ENCODE peak calls at places on chromosomes 7 and 10, in four cellular contexts. One of them, this sample, is unnamed.

GRCh38 chr10:132941640-132942051 is 724 bp downstream of the CFAP46 start:
- DNase-seq in heart left ventricle: no peak
- DNase-seq in fibroblast of pulmonary artery: no peak
- DNase-seq in CD4-positive, alpha-beta T cell: no peak
- DNase-seq in this sample: no peak

GRCh38 chr10:48557511-48558123 is 47.3 kb downstream of the ARHGAP22 start:
- DNase-seq in heart left ventricle: no peak
- DNase-seq in CD4-positive, alpha-beta T cell: no peak
- DNase-seq in fibroblast of pulmonary artery: no peak
- DNase-seq in this sample: no peak

GRCh38 chr7:98913026-98913425 is 34.7 kb downstream of the TRRAP start:
- DNase-seq in heart left ventricle: no peak
- DNase-seq in CD4-positive, alpha-beta T cell: no peak
- DNase-seq in fibroblast of pulmonary artery: no peak
- DNase-seq in this sample: no peak

GRCh38 chr7:139570119-139570518 is 46.6 kb downstream of the CLEC2L start:
- DNase-seq in fibroblast of pulmonary artery: no peak
- DNase-seq in CD4-positive, alpha-beta T cell: no peak
- DNase-seq in heart left ventricle: no peak
- DNase-seq in this sample: no peak

GRCh38 chr7:71272509-71273214 is 140.7 kb downstream of the GALNT17 start:
- DNase-seq in fibroblast of pulmonary artery: no peak
- DNase-seq in heart left ventricle: peak
- DNase-seq in CD4-positive, alpha-beta T cell: no peak
- DNase-seq in this sample: no peak

GRCh38 chr7:151310578-151310977 is 31.0 kb upstream of the NUB1 start:
- DNase-seq in fibroblast of pulmonary artery: peak
- DNase-seq in heart left ventricle: no peak
- DNase-seq in CD4-positive, alpha-beta T cell: no peak
- DNase-seq in this sample: no peak

GRCh38 chr7:80640841-80641240 is 2.4 kb downstream of the CD36 start:
- DNase-seq in heart left ventricle: no peak
- DNase-seq in fibroblast of pulmonary artery: peak
- DNase-seq in CD4-positive, alpha-beta T cell: no peak
- DNase-seq in this sample: no peak

GRCh38 chr10:115972426-115972825 is 300.6 kb downstream of the GFRA1 start:
- DNase-seq in heart left ventricle: no peak
- DNase-seq in CD4-positive, alpha-beta T cell: no peak
- DNase-seq in fibroblast of pulmonary artery: no peak
- DNase-seq in this sample: no peak

GRCh38 chr7:131745645-131746248 is 189.3 kb upstream of the PODXL start:
- DNase-seq in fibroblast of pulmonary artery: peak
- DNase-seq in CD4-positive, alpha-beta T cell: no peak
- DNase-seq in heart left ventricle: peak
- DNase-seq in this sample: no peak

GRCh38 chr10:25805986-25806385 is 128.0 kb upstream of the MYO3A start:
- DNase-seq in CD4-positive, alpha-beta T cell: no peak
- DNase-seq in fibroblast of pulmonary artery: no peak
- DNase-seq in heart left ventricle: no peak
- DNase-seq in this sample: no peak

GRCh38 chr10:125820705-125821104 is 2.4 kb downstream of the UROS start:
- DNase-seq in heart left ventricle: no peak
- DNase-seq in fibroblast of pulmonary artery: no peak
- DNase-seq in CD4-positive, alpha-beta T cell: no peak
- DNase-seq in this sample: no peak

GRCh38 chr7:46123-46829 is 146.1 kb upstream of the FAM20C start:
- DNase-seq in fibroblast of pulmonary artery: no peak
- DNase-seq in heart left ventricle: no peak
- DNase-seq in CD4-positive, alpha-beta T cell: no peak
- DNase-seq in this sample: no peak

GRCh38 chr7:103106336-103107070 is 31.6 kb downstream of the ARMC10 start:
- DNase-seq in fibroblast of pulmonary artery: no peak
- DNase-seq in heart left ventricle: no peak
- DNase-seq in CD4-positive, alpha-beta T cell: no peak
- DNase-seq in this sample: no peak

GRCh38 chr7:65295409-65295808 is 78.2 kb upstream of the ZNF92 start:
- DNase-seq in fibroblast of pulmonary artery: no peak
- DNase-seq in CD4-positive, alpha-beta T cell: no peak
- DNase-seq in heart left ventricle: no peak
- DNase-seq in this sample: no peak

GRCh38 chr7:5754981-5755599 is 26.4 kb downstream of the RNF216 start:
- DNase-seq in CD4-positive, alpha-beta T cell: no peak
- DNase-seq in fibroblast of pulmonary artery: no peak
- DNase-seq in heart left ventricle: no peak
- DNase-seq in this sample: no peak

GRCh38 chr10:70774810-70775678 is 10.1 kb downstream of the TBATA start:
- DNase-seq in fibroblast of pulmonary artery: no peak
- DNase-seq in heart left ventricle: no peak
- DNase-seq in CD4-positive, alpha-beta T cell: no peak
- DNase-seq in this sample: no peak

GRCh38 chr10:24962998-24963397 is 10.6 kb upstream of the PRTFDC1 start:
- DNase-seq in fibroblast of pulmonary artery: peak
- DNase-seq in CD4-positive, alpha-beta T cell: no peak
- DNase-seq in heart left ventricle: no peak
- DNase-seq in this sample: no peak

GRCh38 chr10:48404646-48405045 is 98.2 kb downstream of the MAPK8 start:
- DNase-seq in CD4-positive, alpha-beta T cell: no peak
- DNase-seq in fibroblast of pulmonary artery: peak
- DNase-seq in heart left ventricle: no peak
- DNase-seq in this sample: no peak

GRCh38 chr10:74738985-74739567 is 87.3 kb upstream of the KAT6B start:
- DNase-seq in heart left ventricle: no peak
- DNase-seq in fibroblast of pulmonary artery: peak
- DNase-seq in CD4-positive, alpha-beta T cell: no peak
- DNase-seq in this sample: no peak

GRCh38 chr10:125162181-125162906 is 2.0 kb upstream of the CTBP2 start:
- DNase-seq in CD4-positive, alpha-beta T cell: no peak
- DNase-seq in heart left ventricle: no peak
- DNase-seq in fibroblast of pulmonary artery: no peak
- DNase-seq in this sample: no peak

GRCh38 chr10:103800789-103801540 is 54.4 kb downstream of the SH3PXD2A start:
- DNase-seq in fibroblast of pulmonary artery: no peak
- DNase-seq in CD4-positive, alpha-beta T cell: peak
- DNase-seq in heart left ventricle: no peak
- DNase-seq in this sample: no peak

GRCh38 chr7:43727494-43727893 is 1.8 kb downstream of the COA1 start:
- DNase-seq in CD4-positive, alpha-beta T cell: no peak
- DNase-seq in fibroblast of pulmonary artery: no peak
- DNase-seq in heart left ventricle: no peak
- DNase-seq in this sample: no peak

GRCh38 chr7:48280100-48280499 is 108.8 kb downstream of the ABCA13 start:
- DNase-seq in heart left ventricle: no peak
- DNase-seq in fibroblast of pulmonary artery: peak
- DNase-seq in CD4-positive, alpha-beta T cell: no peak
- DNase-seq in this sample: no peak

GRCh38 chr7:127874951-127875608 is 156.2 kb downstream of the LRRC4 start:
- DNase-seq in CD4-positive, alpha-beta T cell: no peak
- DNase-seq in heart left ventricle: no peak
- DNase-seq in fibroblast of pulmonary artery: no peak
- DNase-seq in this sample: no peak

GRCh38 chr7:47354831-47355541 is 226.9 kb downstream of the TNS3 start:
- DNase-seq in CD4-positive, alpha-beta T cell: no peak
- DNase-seq in heart left ventricle: peak
- DNase-seq in fibroblast of pulmonary artery: no peak
- DNase-seq in this sample: peak

GRCh38 chr7:111029574-111030357 is 61.2 kb upstream of the LRRN3 start:
- DNase-seq in CD4-positive, alpha-beta T cell: peak
- DNase-seq in heart left ventricle: no peak
- DNase-seq in fibroblast of pulmonary artery: peak
- DNase-seq in this sample: no peak

GRCh38 chr10:30683496-30683895 is 53.9 kb upstream of the LYZL2 start:
- DNase-seq in fibroblast of pulmonary artery: no peak
- DNase-seq in heart left ventricle: no peak
- DNase-seq in CD4-positive, alpha-beta T cell: no peak
- DNase-seq in this sample: no peak

GRCh38 chr10:30691601-30692015 is 62.1 kb upstream of the LYZL2 start:
- DNase-seq in CD4-positive, alpha-beta T cell: no peak
- DNase-seq in heart left ventricle: no peak
- DNase-seq in fibroblast of pulmonary artery: no peak
- DNase-seq in this sample: no peak

GRCh38 chr10:30688456-30688855 is 58.9 kb upstream of the LYZL2 start:
- DNase-seq in fibroblast of pulmonary artery: no peak
- DNase-seq in heart left ventricle: no peak
- DNase-seq in CD4-positive, alpha-beta T cell: no peak
- DNase-seq in this sample: no peak

GRCh38 chr10:30686706-30687105 is 57.2 kb upstream of the LYZL2 start:
- DNase-seq in fibroblast of pulmonary artery: no peak
- DNase-seq in heart left ventricle: no peak
- DNase-seq in CD4-positive, alpha-beta T cell: no peak
- DNase-seq in this sample: no peak

GRCh38 chr10:30687698-30688213 is 58.2 kb upstream of the LYZL2 start:
- DNase-seq in fibroblast of pulmonary artery: peak
- DNase-seq in CD4-positive, alpha-beta T cell: peak
- DNase-seq in heart left ventricle: peak
- DNase-seq in this sample: peak
- TF ChIP-seq CTCF in fibroblast of pulmonary artery: peak
- TF ChIP-seq CTCF in CD4-positive, alpha-beta T cell: peak
- TF ChIP-seq CTCF in heart left ventricle: peak
- TF ChIP-seq CTCF in this sample: peak

GRCh38 chr7:114021135-114021534 is 102.3 kb upstream of the PPP1R3A start:
- DNase-seq in CD4-positive, alpha-beta T cell: no peak
- DNase-seq in heart left ventricle: no peak
- DNase-seq in fibroblast of pulmonary artery: no peak
- DNase-seq in this sample: no peak

DNA sequence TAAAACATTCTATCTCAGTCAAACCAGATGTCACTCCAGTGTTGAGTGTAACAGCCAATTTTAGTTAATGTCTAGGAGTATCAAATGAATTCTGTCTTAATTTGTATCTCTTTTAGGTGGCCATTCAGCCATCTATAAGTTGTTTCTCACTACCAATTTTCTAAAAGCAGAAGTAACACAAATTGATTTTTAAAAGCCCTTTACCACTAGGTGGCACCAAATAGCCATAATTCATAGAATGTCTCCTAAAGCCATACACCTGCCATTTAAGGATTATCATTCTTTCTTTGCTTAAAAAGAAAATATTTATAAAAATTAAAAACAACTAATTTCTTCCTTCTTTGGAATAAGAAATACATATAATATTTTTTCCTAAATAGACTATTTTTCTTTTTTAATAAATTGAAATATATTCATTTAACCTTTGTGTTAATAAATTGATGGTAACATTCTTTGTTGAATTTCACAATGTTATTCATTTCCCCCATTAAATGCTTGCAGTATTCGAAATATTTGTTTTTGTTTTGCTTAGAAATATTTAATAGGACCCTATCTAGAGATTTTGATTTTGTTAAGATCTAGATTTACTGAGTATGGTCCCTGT is 107.8 kb upstream of the PPP1R3A start:
- DNase-seq in fibroblast of pulmonary artery: peak
- DNase-seq in heart left ventricle: no peak
- DNase-seq in CD4-positive, alpha-beta T cell: no peak
- DNase-seq in this sample: no peak
- TF ChIP-seq CTCF in fibroblast of pulmonary artery: peak
- TF ChIP-seq CTCF in heart left ventricle: peak
- TF ChIP-seq CTCF in CD4-positive, alpha-beta T cell: peak
- TF ChIP-seq CTCF in this sample: peak

DNA sequence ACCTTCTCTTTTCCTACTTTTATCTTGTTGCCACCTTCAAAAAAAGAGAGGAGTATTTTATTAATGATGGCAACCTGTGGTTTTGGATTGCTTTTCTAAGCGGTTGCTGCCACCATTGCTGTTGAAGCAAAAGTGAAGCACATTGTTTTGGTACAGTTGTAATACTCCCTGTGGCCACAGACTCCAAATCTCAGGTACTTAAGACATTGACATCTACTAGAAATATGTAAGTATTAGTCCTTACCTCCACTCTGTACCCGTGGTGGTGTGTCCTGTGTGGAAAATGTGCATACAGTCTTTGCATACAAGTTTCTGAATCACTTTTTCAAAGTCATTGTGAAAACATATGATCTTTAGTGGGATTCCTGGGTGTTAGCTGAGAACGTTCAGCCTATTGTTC is 85.7 kb downstream of the ANLN start:
- DNase-seq in CD4-positive, alpha-beta T cell: no peak
- DNase-seq in fibroblast of pulmonary artery: no peak
- DNase-seq in heart left ventricle: no peak
- DNase-seq in this sample: no peak
- TF ChIP-seq CTCF in CD4-positive, alpha-beta T cell: no peak
- TF ChIP-seq CTCF in fibroblast of pulmonary artery: no peak
- TF ChIP-seq CTCF in heart left ventricle: no peak
- TF ChIP-seq CTCF in this sample: no peak

GRCh38 chr7:134130124-134130523 is 3.0 kb downstream of the LRGUK start:
- DNase-seq in CD4-positive, alpha-beta T cell: no peak
- DNase-seq in heart left ventricle: no peak
- DNase-seq in fibroblast of pulmonary artery: no peak
- DNase-seq in this sample: no peak
- TF ChIP-seq CTCF in CD4-positive, alpha-beta T cell: no peak
- TF ChIP-seq CTCF in heart left ventricle: no peak
- TF ChIP-seq CTCF in fibroblast of pulmonary artery: no peak
- TF ChIP-seq CTCF in this sample: no peak

GRCh38 chr7:21261627-21262564 is 166.0 kb upstream of the SP4 start:
- DNase-seq in CD4-positive, alpha-beta T cell: peak
- DNase-seq in fibroblast of pulmonary artery: peak
- DNase-seq in heart left ventricle: no peak
- DNase-seq in this sample: no peak

GRCh38 chr7:21253740-21254687 is 173.9 kb upstream of the SP4 start:
- DNase-seq in CD4-positive, alpha-beta T cell: peak
- DNase-seq in heart left ventricle: no peak
- DNase-seq in fibroblast of pulmonary artery: peak
- DNase-seq in this sample: no peak

GRCh38 chr7:21260939-21261338 is 166.9 kb upstream of the SP4 start:
- DNase-seq in CD4-positive, alpha-beta T cell: no peak
- DNase-seq in heart left ventricle: no peak
- DNase-seq in fibroblast of pulmonary artery: no peak
- DNase-seq in this sample: no peak

GRCh38 chr7:21251166-21251806 is 176.6 kb upstream of the SP4 start:
- DNase-seq in heart left ventricle: no peak
- DNase-seq in CD4-positive, alpha-beta T cell: no peak
- DNase-seq in fibroblast of pulmonary artery: no peak
- DNase-seq in this sample: no peak

GRCh38 chr7:21256310-21256877 is 171.5 kb upstream of the SP4 start:
- DNase-seq in fibroblast of pulmonary artery: peak
- DNase-seq in heart left ventricle: no peak
- DNase-seq in CD4-positive, alpha-beta T cell: peak
- DNase-seq in this sample: no peak
- TF ChIP-seq CTCF in fibroblast of pulmonary artery: peak
- TF ChIP-seq CTCF in heart left ventricle: peak
- TF ChIP-seq CTCF in CD4-positive, alpha-beta T cell: peak
- TF ChIP-seq CTCF in this sample: peak

DNA sequence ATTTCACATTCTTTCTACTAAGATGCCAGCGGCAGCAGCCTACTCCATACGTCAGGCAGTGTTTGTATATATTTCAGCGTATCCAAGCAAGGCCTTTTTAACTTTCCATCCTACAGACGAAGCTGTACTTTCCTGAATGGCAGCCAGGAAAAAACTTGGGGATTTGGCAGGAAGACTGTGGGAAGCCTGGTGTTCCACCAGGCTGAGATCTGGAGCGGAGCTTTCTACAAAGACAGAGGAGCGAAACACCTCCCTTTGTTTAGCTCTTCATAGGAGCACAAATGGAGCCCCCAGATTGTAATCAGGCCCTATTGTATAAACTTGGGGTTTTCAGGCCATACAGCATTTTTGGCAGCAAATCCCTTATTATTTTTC is 143.8 kb downstream of the TES start:
- DNase-seq in heart left ventricle: peak
- DNase-seq in fibroblast of pulmonary artery: peak
- DNase-seq in CD4-positive, alpha-beta T cell: no peak
- DNase-seq in this sample: peak
- TF ChIP-seq CTCF in heart left ventricle: no peak
- TF ChIP-seq CTCF in fibroblast of pulmonary artery: peak
- TF ChIP-seq CTCF in CD4-positive, alpha-beta T cell: no peak
- TF ChIP-seq CTCF in this sample: peak

This sample was measured in left ventricle myocardium inferior.